ENCODE peak calls at places on chromosomes 2 and 18, in ten cellular contexts. T is astrocyte; L is left ventricle myocardium inferior; V is stomach; J is aorta; O is body of pancreas; Z is tibial artery; M is naive thymus-derived CD4-positive, alpha-beta T cell; Y is pancreas; D is CD4-positive, alpha-beta T cell. G is an unnamed sample.

GRCh38 chr18:76808561-76808960 is 13.8 kb upstream of the ZNF236 start:
- DNase-seq in D (no peak), V (no peak), J (no peak), Z (no peak), L (no peak), Y (no peak), T (no peak), M (no peak), O (no peak), G (no peak)

GRCh38 chr2:218398437-218399390 is 954 bp upstream of the CTDSP1 start:
- DNase-seq in L (peak; percentile 89), V (peak; percentile 88), T (peak; percentile 31), Z (peak; percentile 83), Y (peak; percentile 80), D (peak; percentile 47), M (peak; percentile 65), J (peak; percentile 94), O (peak; percentile 76), G (peak; percentile 81)

GRCh38 chr2:202158796-202159195 is 79.6 kb downstream of the SUMO1 start:
- DNase-seq in J (no peak), Y (no peak), T (no peak), D (no peak), Z (no peak), M (no peak), L (no peak), O (no peak), V (no peak), G (no peak)

GRCh38 chr2:112164876-112165275 is 26.7 kb downstream of the FBLN7 start:
- DNase-seq in L (no peak), V (no peak), M (no peak), Y (no peak), O (no peak), J (no peak), Z (no peak), D (no peak), T (no peak), G (no peak)

GRCh38 chr2:233044974-233045535 is 12.6 kb downstream of the NEU2 start:
- DNase-seq in O (no peak), M (no peak), L (no peak), J (peak; percentile 10), V (no peak), T (no peak), Y (no peak), D (no peak), Z (no peak), G (no peak)

GRCh38 chr18:77100751-77101355 is 31.7 kb downstream of the MBP start:
- DNase-seq in O (no peak), L (no peak), V (no peak), J (no peak), Y (no peak), D (no peak), Z (no peak), T (no peak), M (no peak), G (no peak)

GRCh38 chr2:126403039-126403666 is 252.8 kb upstream of the GYPC start:
- DNase-seq in O (no peak), D (no peak), Y (no peak), L (no peak), M (no peak), T (no peak), J (no peak), V (no peak), Z (no peak), G (no peak)

GRCh38 chr2:30565860-30566358 is 118.9 kb downstream of the LCLAT1 start:
- DNase-seq in Z (no peak), T (no peak), M (no peak), Y (peak; percentile 55), V (no peak), J (no peak), L (peak; percentile 25), O (peak; percentile 84), D (no peak), G (no peak)

GRCh38 chr2:73516033-73516432 is 126.2 kb downstream of the NAT8 start:
- DNase-seq in T (peak; percentile 65), D (no peak), J (no peak), Y (no peak), V (no peak), M (no peak), L (no peak), O (no peak), Z (no peak), G (no peak)

GRCh38 chr18:46704189-46704588 is 47.2 kb upstream of the LOXHD1 start:
- DNase-seq in O (no peak), D (no peak), Y (no peak), Z (no peak), T (no peak), J (no peak), M (no peak), L (no peak), V (no peak), G (no peak)

GRCh38 chr2:99609851-99610381 is 120.1 kb upstream of the REV1 start:
- DNase-seq in J (no peak), T (no peak), M (no peak), L (no peak), Z (no peak), Y (no peak), O (no peak), V (no peak), D (no peak), G (no peak)

GRCh38 chr18:80241919-80242777 is 5.2 kb downstream of the PARD6G start:
- DNase-seq in M (no peak), D (no peak), J (no peak), L (no peak), T (no peak), Z (no peak), Y (no peak), O (no peak), V (no peak), G (peak; percentile 16)

DNA sequence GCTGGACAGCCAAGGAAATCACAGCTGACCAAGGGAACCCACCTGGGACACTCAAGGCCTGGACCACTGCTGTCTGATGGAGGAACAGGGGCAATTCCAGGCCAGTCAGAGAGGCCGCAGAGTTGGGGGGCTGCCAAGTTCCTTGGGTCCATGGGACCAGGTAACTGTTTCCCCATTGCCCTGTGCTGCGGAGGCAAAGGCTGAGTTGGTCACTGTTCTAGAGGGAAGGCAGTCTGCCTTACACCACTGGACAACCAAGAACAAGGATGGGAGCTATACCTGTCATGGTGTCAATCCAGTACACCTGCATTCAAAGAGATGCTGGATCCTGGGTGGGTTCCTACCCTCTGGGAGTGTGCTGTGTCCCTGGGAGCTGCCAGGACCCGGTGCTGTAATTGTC is 9.6 kb upstream of the SP140L start:
- DNase-seq in D (no peak), O (no peak), Z (no peak), M (no peak), L (no peak), T (no peak), J (no peak), Y (no peak), V (no peak), G (no peak)
- H3K27ac ChIP-seq in D (peak overlapping the region; percentile 62), O (no peak overlapping the region), Z (no peak overlapping the region), M (peak overlapping the region; percentile 72), L (no peak overlapping the region), T (no peak overlapping the region), J (no peak overlapping the region), Y (no peak overlapping the region), V (peak overlapping the region; percentile 46), G (no peak overlapping the region)

DNA sequence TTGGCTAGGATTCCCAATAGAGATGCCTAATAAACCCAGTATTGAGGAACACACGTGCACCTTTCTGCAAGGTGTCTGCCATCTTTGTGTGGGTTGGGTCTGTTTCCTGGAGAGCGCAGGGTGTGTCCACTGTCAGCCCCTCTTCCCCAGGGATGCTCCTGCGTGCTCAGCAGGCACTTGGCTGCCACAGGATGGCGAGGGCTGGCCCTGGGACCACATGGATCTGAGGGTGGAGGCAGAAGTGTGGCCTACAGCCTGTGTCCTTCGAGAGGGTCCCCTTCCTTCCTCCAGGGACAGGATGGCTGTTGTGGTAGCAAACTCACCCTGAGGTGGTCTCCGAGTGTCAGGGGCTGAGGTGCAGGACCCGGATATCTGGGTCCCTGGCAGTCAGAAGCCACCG is 78.0 kb upstream of the PXDN start:
- DNase-seq in J (no peak), M (no peak), L (no peak), D (no peak), Z (no peak), Y (no peak), O (no peak), T (no peak), V (no peak), G (no peak)
- H3K27ac ChIP-seq in J (peak overlapping the region; percentile 93), M (no peak overlapping the region), L (no peak overlapping the region), D (no peak overlapping the region), Z (peak overlapping the region; percentile 96), Y (no peak overlapping the region), O (no peak overlapping the region), T (no peak overlapping the region), V (no peak overlapping the region), G (no peak overlapping the region)

GRCh38 chr18:21054252-21054821 is 57.3 kb downstream of the ROCK1 start:
- DNase-seq in V (no peak), L (no peak), J (no peak), Z (no peak), Y (no peak), T (no peak), D (no peak), M (no peak), O (no peak), G (no peak)

GRCh38 chr18:21056545-21056944 is 55.1 kb downstream of the ROCK1 start:
- DNase-seq in J (no peak), L (no peak), T (no peak), V (no peak), D (no peak), M (no peak), Z (no peak), O (no peak), Y (no peak), G (no peak)

GRCh38 chr18:21051615-21052014 is 60.0 kb downstream of the ROCK1 start:
- DNase-seq in T (no peak), V (no peak), L (no peak), Z (no peak), D (no peak), M (no peak), O (no peak), J (no peak), Y (no peak), G (no peak)

GRCh38 chr18:21052385-21052784 is 59.2 kb downstream of the ROCK1 start:
- DNase-seq in D (no peak), T (no peak), J (no peak), L (no peak), O (no peak), M (no peak), Y (no peak), Z (no peak), V (no peak), G (no peak)

GRCh38 chr18:21053127-21053526 is 58.5 kb downstream of the ROCK1 start:
- DNase-seq in T (peak; percentile 90), Z (no peak), V (no peak), J (no peak), Y (no peak), D (no peak), L (no peak), M (no peak), O (no peak), G (no peak)
- H3K27ac ChIP-seq in T (peak overlapping the region; percentile 62), Z (peak overlapping the region; percentile 58), V (peak overlapping the region; percentile 33), J (peak overlapping the region; percentile 10), Y (no peak overlapping the region), D (no peak overlapping the region), L (no peak overlapping the region), M (no peak overlapping the region), O (no peak overlapping the region), G (peak overlapping the region; percentile 45)

DNA sequence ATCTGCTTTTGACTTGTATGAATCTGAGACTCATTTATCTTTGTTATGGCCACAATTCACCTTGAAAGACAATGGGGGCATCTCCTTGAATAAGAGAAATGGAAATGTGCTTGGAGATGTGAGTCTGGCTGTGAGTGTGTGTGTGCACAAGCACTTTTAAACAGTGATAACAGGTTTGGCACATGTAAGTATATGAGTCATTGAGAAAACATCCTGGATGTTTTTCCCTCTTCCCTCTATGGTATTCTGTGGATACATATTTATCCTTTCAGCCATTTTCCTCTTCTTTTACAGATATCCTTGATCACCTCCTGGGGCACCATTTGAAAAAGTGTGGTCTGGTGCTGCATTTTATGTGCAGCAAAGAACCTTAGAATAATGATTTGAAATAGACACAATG is 317.3 kb upstream of the THUMPD2 start:
- DNase-seq in Y (no peak), M (no peak), D (no peak), V (no peak), T (peak; percentile 86), L (no peak), J (no peak), Z (no peak), O (no peak), G (no peak)
- H3K27ac ChIP-seq in Y (no peak overlapping the region), M (no peak overlapping the region), D (no peak overlapping the region), V (no peak overlapping the region), T (peak overlapping the region; percentile 91), L (peak overlapping the region; percentile 54), J (no peak overlapping the region), Z (no peak overlapping the region), O (no peak overlapping the region), G (no peak overlapping the region)

G was measured in lung.